ENCODE peak calls at places on chromosomes 11 and 22, in six cellular contexts. One of them, this sample, is unnamed.

GRCh38 chr11:42066113-42066512 is 606.7 kb upstream of the LRRC4C start:
- DNase-seq in left lung: no peak
- DNase-seq in CD4-positive, alpha-beta T cell: no peak
- DNase-seq in foreskin fibroblast: no peak
- DNase-seq in WERI-Rb-1: no peak
- DNase-seq in Calu3: no peak
- DNase-seq in this sample: no peak

GRCh38 chr11:1060885-1061616 is 13.6 kb upstream of the MUC2 start:
- DNase-seq in foreskin fibroblast: peak
- DNase-seq in CD4-positive, alpha-beta T cell: no peak
- DNase-seq in WERI-Rb-1: peak
- DNase-seq in left lung: peak
- DNase-seq in Calu3: peak
- DNase-seq in this sample: peak

GRCh38 chr11:72643547-72643946 is 30.7 kb downstream of the PDE2A start:
- DNase-seq in WERI-Rb-1: no peak
- DNase-seq in foreskin fibroblast: peak
- DNase-seq in CD4-positive, alpha-beta T cell: no peak
- DNase-seq in left lung: no peak
- DNase-seq in Calu3: peak
- DNase-seq in this sample: no peak

GRCh38 chr11:44236261-44236660 is 73.7 kb downstream of the ALX4 start:
- DNase-seq in WERI-Rb-1: no peak
- DNase-seq in foreskin fibroblast: no peak
- DNase-seq in Calu3: no peak
- DNase-seq in left lung: no peak
- DNase-seq in CD4-positive, alpha-beta T cell: no peak
- DNase-seq in this sample: no peak

GRCh38 chr11:40188848-40189247 is 1270.6 kb downstream of the LRRC4C start:
- DNase-seq in Calu3: no peak
- DNase-seq in WERI-Rb-1: no peak
- DNase-seq in CD4-positive, alpha-beta T cell: no peak
- DNase-seq in foreskin fibroblast: no peak
- DNase-seq in left lung: no peak
- DNase-seq in this sample: no peak

GRCh38 chr22:29000225-29000556 is 61.4 kb downstream of the C22orf31 start:
- DNase-seq in Calu3: no peak
- DNase-seq in left lung: no peak
- DNase-seq in WERI-Rb-1: no peak
- DNase-seq in CD4-positive, alpha-beta T cell: no peak
- DNase-seq in foreskin fibroblast: no peak
- DNase-seq in this sample: no peak

GRCh38 chr22:33519974-33520903 is 400.0 kb downstream of the LARGE1 start:
- DNase-seq in Calu3: no peak
- DNase-seq in foreskin fibroblast: no peak
- DNase-seq in left lung: no peak
- DNase-seq in WERI-Rb-1: no peak
- DNase-seq in CD4-positive, alpha-beta T cell: no peak
- DNase-seq in this sample: no peak

GRCh38 chr11:58286249-58286648 is 18.2 kb upstream of the OR10W1 start:
- DNase-seq in WERI-Rb-1: no peak
- DNase-seq in CD4-positive, alpha-beta T cell: no peak
- DNase-seq in left lung: no peak
- DNase-seq in Calu3: peak
- DNase-seq in foreskin fibroblast: peak
- DNase-seq in this sample: no peak

GRCh38 chr11:101448881-101449442 is 134.8 kb downstream of the TRPC6 start:
- DNase-seq in CD4-positive, alpha-beta T cell: no peak
- DNase-seq in left lung: no peak
- DNase-seq in WERI-Rb-1: no peak
- DNase-seq in Calu3: no peak
- DNase-seq in foreskin fibroblast: no peak
- DNase-seq in this sample: no peak

GRCh38 chr11:77191823-77192495 is 63.9 kb downstream of the MYO7A start:
- DNase-seq in CD4-positive, alpha-beta T cell: peak
- DNase-seq in foreskin fibroblast: no peak
- DNase-seq in left lung: peak
- DNase-seq in Calu3: peak
- DNase-seq in WERI-Rb-1: peak
- DNase-seq in this sample: no peak

GRCh38 chr11:9847636-9848035 is 183.8 kb downstream of the SWAP70 start:
- DNase-seq in WERI-Rb-1: no peak
- DNase-seq in Calu3: no peak
- DNase-seq in foreskin fibroblast: no peak
- DNase-seq in CD4-positive, alpha-beta T cell: no peak
- DNase-seq in left lung: no peak
- DNase-seq in this sample: no peak

GRCh38 chr22:44394246-44395115 is 81.7 kb upstream of the SHISAL1 start:
- DNase-seq in WERI-Rb-1: no peak
- DNase-seq in Calu3: no peak
- DNase-seq in CD4-positive, alpha-beta T cell: no peak
- DNase-seq in foreskin fibroblast: no peak
- DNase-seq in left lung: peak
- DNase-seq in this sample: no peak

GRCh38 chr22:38347944-38348750 is 30.9 kb upstream of the CSNK1E start:
- DNase-seq in Calu3: no peak
- DNase-seq in left lung: no peak
- DNase-seq in WERI-Rb-1: peak
- DNase-seq in CD4-positive, alpha-beta T cell: no peak
- DNase-seq in foreskin fibroblast: no peak
- DNase-seq in this sample: no peak

GRCh38 chr11:78801161-78801884 is 226.7 kb upstream of the NARS2 start:
- DNase-seq in foreskin fibroblast: peak
- DNase-seq in CD4-positive, alpha-beta T cell: no peak
- DNase-seq in Calu3: no peak
- DNase-seq in left lung: peak
- DNase-seq in WERI-Rb-1: no peak
- DNase-seq in this sample: peak

DNA sequence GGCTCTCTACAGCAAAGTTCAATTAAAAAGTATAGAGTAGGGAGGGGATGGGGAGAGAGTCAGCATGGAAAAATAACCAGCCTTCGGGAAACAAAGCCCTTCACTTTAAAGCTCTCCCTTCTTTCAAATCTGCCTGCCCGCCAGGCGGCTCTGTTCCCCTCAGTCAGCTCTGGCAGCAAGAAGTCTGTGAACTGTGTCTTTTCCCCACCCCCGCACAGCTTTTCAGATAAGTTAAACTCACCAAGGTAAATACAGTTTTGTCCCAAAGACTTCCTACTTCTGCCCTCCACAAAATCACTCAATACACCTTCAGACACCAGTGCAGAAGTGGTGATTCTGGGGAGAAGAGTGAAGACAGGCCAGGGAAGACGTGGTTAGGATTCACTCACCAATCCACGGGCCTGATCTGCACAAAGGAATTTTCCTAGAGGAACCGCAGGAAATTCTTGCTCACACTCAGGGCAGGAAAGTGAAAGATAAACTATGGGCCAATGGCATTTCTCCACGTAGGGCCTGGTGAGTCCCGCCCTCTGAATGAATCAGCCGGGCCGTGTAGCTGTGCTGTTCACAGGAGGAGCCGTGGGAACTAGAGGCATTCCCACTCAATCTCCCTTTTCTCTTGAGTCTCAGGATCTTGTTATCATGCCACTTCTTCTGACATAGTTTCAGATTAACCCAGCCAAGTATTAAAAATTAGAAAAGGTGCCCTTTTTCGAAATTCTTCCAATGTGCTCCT is at the start of gene TRIM5:
- DNase-seq in Calu3: peak
- DNase-seq in foreskin fibroblast: peak
- DNase-seq in CD4-positive, alpha-beta T cell: peak
- DNase-seq in WERI-Rb-1: no peak
- DNase-seq in left lung: peak
- DNase-seq in this sample: peak
- TF ChIP-seq CTCF in Calu3: peak
- TF ChIP-seq CTCF in foreskin fibroblast: peak
- TF ChIP-seq CTCF in CD4-positive, alpha-beta T cell: peak
- TF ChIP-seq CTCF in WERI-Rb-1: peak
- TF ChIP-seq CTCF in left lung: peak
- TF ChIP-seq CTCF in this sample: peak

GRCh38 chr11:125083312-125084056 is 20.4 kb downstream of the SLC37A2 start:
- DNase-seq in foreskin fibroblast: no peak
- DNase-seq in CD4-positive, alpha-beta T cell: no peak
- DNase-seq in Calu3: no peak
- DNase-seq in WERI-Rb-1: no peak
- DNase-seq in left lung: no peak
- DNase-seq in this sample: no peak

GRCh38 chr11:125081098-125081798 is 18.1 kb downstream of the SLC37A2 start:
- DNase-seq in WERI-Rb-1: no peak
- DNase-seq in left lung: no peak
- DNase-seq in foreskin fibroblast: no peak
- DNase-seq in CD4-positive, alpha-beta T cell: no peak
- DNase-seq in Calu3: no peak
- DNase-seq in this sample: no peak

GRCh38 chr11:125082611-125083311 is 19.7 kb downstream of the SLC37A2 start:
- DNase-seq in CD4-positive, alpha-beta T cell: no peak
- DNase-seq in foreskin fibroblast: peak
- DNase-seq in WERI-Rb-1: no peak
- DNase-seq in left lung: no peak
- DNase-seq in Calu3: peak
- DNase-seq in this sample: no peak

GRCh38 chr11:125080531-125080911 is 17.4 kb downstream of the SLC37A2 start:
- DNase-seq in left lung: no peak
- DNase-seq in WERI-Rb-1: no peak
- DNase-seq in foreskin fibroblast: no peak
- DNase-seq in Calu3: no peak
- DNase-seq in CD4-positive, alpha-beta T cell: no peak
- DNase-seq in this sample: no peak

DNA sequence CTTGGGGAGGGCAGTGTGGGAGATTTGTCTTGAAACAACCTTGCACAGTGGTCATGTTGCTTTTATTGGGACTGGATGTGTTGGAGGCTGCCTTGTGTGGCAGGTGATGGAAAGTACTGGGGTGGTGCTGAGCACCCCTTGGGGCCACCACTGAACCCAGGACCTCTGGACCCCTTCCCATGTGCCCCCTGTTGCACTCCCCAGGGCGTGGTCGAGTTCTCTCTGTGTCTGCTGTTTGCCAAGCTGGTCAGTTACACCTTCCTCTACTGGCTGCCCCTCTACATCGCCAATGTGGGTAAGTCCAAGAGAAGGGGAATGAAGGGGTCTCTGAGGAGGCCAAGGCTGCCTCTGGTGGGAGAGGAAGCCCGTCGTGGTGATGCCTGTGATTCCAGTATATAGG is 18.9 kb downstream of the SLC37A2 start:
- DNase-seq in foreskin fibroblast: no peak
- DNase-seq in left lung: no peak
- DNase-seq in WERI-Rb-1: no peak
- DNase-seq in Calu3: no peak
- DNase-seq in CD4-positive, alpha-beta T cell: no peak
- DNase-seq in this sample: no peak
- TF ChIP-seq CTCF in foreskin fibroblast: no peak
- TF ChIP-seq CTCF in left lung: no peak
- TF ChIP-seq CTCF in WERI-Rb-1: no peak
- TF ChIP-seq CTCF in Calu3: no peak
- TF ChIP-seq CTCF in CD4-positive, alpha-beta T cell: no peak
- TF ChIP-seq CTCF in this sample: no peak

GRCh38 chr11:10891321-10891720 is 33.5 kb upstream of the ZBED5 start:
- DNase-seq in WERI-Rb-1: no peak
- DNase-seq in CD4-positive, alpha-beta T cell: no peak
- DNase-seq in foreskin fibroblast: no peak
- DNase-seq in Calu3: no peak
- DNase-seq in left lung: no peak
- DNase-seq in this sample: no peak
- TF ChIP-seq CTCF in WERI-Rb-1: no peak
- TF ChIP-seq CTCF in CD4-positive, alpha-beta T cell: no peak
- TF ChIP-seq CTCF in foreskin fibroblast: no peak
- TF ChIP-seq CTCF in Calu3: no peak
- TF ChIP-seq CTCF in left lung: no peak
- TF ChIP-seq CTCF in this sample: no peak

GRCh38 chr22:36900225-36900624 is 13.2 kb upstream of the CSF2RB start:
- DNase-seq in WERI-Rb-1: no peak
- DNase-seq in Calu3: no peak
- DNase-seq in CD4-positive, alpha-beta T cell: no peak
- DNase-seq in left lung: no peak
- DNase-seq in foreskin fibroblast: no peak
- DNase-seq in this sample: no peak
- TF ChIP-seq CTCF in WERI-Rb-1: no peak
- TF ChIP-seq CTCF in Calu3: no peak
- TF ChIP-seq CTCF in CD4-positive, alpha-beta T cell: no peak
- TF ChIP-seq CTCF in left lung: no peak
- TF ChIP-seq CTCF in foreskin fibroblast: no peak
- TF ChIP-seq CTCF in this sample: no peak

GRCh38 chr11:111282663-111283062 is 15.7 kb upstream of the POU2AF3 start:
- DNase-seq in Calu3: no peak
- DNase-seq in foreskin fibroblast: no peak
- DNase-seq in CD4-positive, alpha-beta T cell: no peak
- DNase-seq in WERI-Rb-1: no peak
- DNase-seq in left lung: no peak
- DNase-seq in this sample: no peak
- TF ChIP-seq CTCF in Calu3: no peak
- TF ChIP-seq CTCF in foreskin fibroblast: no peak
- TF ChIP-seq CTCF in CD4-positive, alpha-beta T cell: no peak
- TF ChIP-seq CTCF in WERI-Rb-1: no peak
- TF ChIP-seq CTCF in left lung: no peak
- TF ChIP-seq CTCF in this sample: no peak

GRCh38 chr11:68120212-68121066 is 749 bp downstream of the CHKA start:
- DNase-seq in WERI-Rb-1: peak
- DNase-seq in Calu3: peak
- DNase-seq in foreskin fibroblast: no peak
- DNase-seq in CD4-positive, alpha-beta T cell: peak
- DNase-seq in left lung: peak
- DNase-seq in this sample: no peak

GRCh38 chr11:68118753-68119448 is 2.3 kb downstream of the CHKA start:
- DNase-seq in foreskin fibroblast: no peak
- DNase-seq in left lung: no peak
- DNase-seq in WERI-Rb-1: no peak
- DNase-seq in CD4-positive, alpha-beta T cell: no peak
- DNase-seq in Calu3: no peak
- DNase-seq in this sample: no peak

GRCh38 chr11:68117896-68118470 is 3.2 kb downstream of the CHKA start:
- DNase-seq in left lung: no peak
- DNase-seq in CD4-positive, alpha-beta T cell: no peak
- DNase-seq in foreskin fibroblast: no peak
- DNase-seq in WERI-Rb-1: no peak
- DNase-seq in Calu3: peak
- DNase-seq in this sample: no peak

GRCh38 chr11:68122936-68123539 is 1.9 kb upstream of the CHKA start:
- DNase-seq in CD4-positive, alpha-beta T cell: no peak
- DNase-seq in WERI-Rb-1: no peak
- DNase-seq in Calu3: peak
- DNase-seq in left lung: peak
- DNase-seq in foreskin fibroblast: no peak
- DNase-seq in this sample: no peak

GRCh38 chr11:68121067-68121899 is at the start of gene CHKA:
- DNase-seq in left lung: peak
- DNase-seq in CD4-positive, alpha-beta T cell: peak
- DNase-seq in WERI-Rb-1: peak
- DNase-seq in foreskin fibroblast: peak
- DNase-seq in Calu3: peak
- DNase-seq in this sample: peak
- TF ChIP-seq CTCF in left lung: no peak
- TF ChIP-seq CTCF in CD4-positive, alpha-beta T cell: no peak
- TF ChIP-seq CTCF in WERI-Rb-1: no peak
- TF ChIP-seq CTCF in foreskin fibroblast: no peak
- TF ChIP-seq CTCF in Calu3: no peak
- TF ChIP-seq CTCF in this sample: no peak